ENCODE peak calls at places on chromosomes 13 and 19, in seven cellular contexts. N is hepatocyte, V is keratinocyte, H is PC-3, P is GM23248, F is fibroblast of lung, U is H1. W is an unnamed sample.

GRCh38 chr13:80177327-80177726 is 163.6 kb downstream of the SPRY2 start:
- DNase-seq in F (no peak), N (no peak), V (peak), P (no peak), U (no peak), H (peak), W (no peak)

GRCh38 chr13:49540552-49540951 is 44.8 kb downstream of the PHF11 start:
- DNase-seq in N (no peak), F (peak), P (peak), H (peak), V (no peak), U (no peak), W (no peak)

GRCh38 chr13:99577934-99578917 is 77.0 kb downstream of the TM9SF2 start:
- DNase-seq in P (peak), N (no peak), U (no peak), H (peak), V (no peak), F (peak), W (no peak)

GRCh38 chr19:49333426-49334288 is 1.5 kb upstream of the CD37 start:
- DNase-seq in P (peak), F (no peak), N (no peak), V (no peak), U (no peak), H (no peak), W (no peak)

GRCh38 chr13:111911141-111911720 is 155.7 kb upstream of the SOX1 start:
- DNase-seq in N (peak), F (no peak), U (no peak), V (no peak), H (no peak), P (no peak), W (no peak)

GRCh38 chr19:7927605-7928333 is 1.8 kb upstream of the CTXN1 start:
- DNase-seq in V (no peak), P (no peak), U (no peak), F (no peak), N (no peak), H (no peak), W (no peak)

GRCh38 chr13:110287031-110287828 is 19.7 kb downstream of the COL4A1 start:
- DNase-seq in H (no peak), N (no peak), P (no peak), F (no peak), V (peak), U (no peak), W (peak)

GRCh38 chr19:39676004-39676403 is 20.3 kb downstream of the LGALS16 start:
- DNase-seq in F (no peak), P (no peak), N (no peak), V (no peak), U (no peak), H (peak), W (no peak)

GRCh38 chr19:15263361-15263985 is 31.2 kb upstream of the EPHX3 start:
- DNase-seq in H (no peak), F (no peak), U (no peak), P (no peak), V (no peak), N (no peak), W (no peak)

DNA sequence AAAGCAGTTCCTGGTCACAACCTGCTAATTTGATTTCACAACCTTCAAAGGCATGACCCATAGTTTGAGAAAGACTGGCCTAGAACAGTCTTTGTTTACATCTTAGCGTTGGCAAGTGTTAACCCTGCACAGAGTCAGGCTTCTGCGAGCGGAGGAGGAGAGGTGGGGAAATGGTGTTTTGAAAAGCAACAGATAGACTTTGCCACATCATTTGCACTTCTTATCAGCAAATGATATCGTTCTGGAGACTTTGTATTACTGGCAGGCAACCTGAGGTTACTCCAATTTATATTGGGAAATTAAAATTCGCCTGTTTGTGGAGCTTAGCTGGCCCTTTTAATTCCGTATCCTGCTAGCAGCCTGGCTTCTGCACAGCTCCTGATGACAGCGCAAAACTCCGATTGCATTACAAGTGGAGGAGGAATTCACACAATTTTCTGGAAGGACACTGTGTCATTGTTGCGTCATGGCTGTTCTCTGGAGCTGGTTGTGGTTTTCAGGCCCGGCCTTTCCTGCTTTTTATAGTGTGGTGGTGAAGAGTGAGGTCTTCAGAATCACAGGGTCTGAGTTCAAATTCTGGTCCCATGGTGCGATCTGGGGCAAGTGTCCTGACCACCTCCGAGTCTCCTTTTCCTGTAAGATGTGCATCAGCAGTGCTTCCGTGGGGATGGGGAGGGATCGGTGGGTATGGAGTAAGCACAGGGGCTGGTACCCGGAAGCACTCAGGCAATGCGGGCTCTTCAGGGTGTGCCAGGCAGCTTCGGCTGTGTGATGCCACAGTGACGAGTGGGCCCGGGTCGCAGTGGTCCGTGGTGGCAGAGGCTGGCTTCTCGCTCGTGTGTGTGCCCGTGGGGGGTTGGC is 49.1 kb upstream of the EHD2 start:
- DNase-seq in V (no peak), P (peak), F (peak), U (no peak), N (peak), H (peak), W (peak)
- H3K4me3 ChIP-seq in V (no peak), P (peak), F (peak), U (no peak), N (no peak), H (peak), W (peak)

GRCh38 chr19:44753619-44753931 is 5.1 kb downstream of the BCL3 start:
- DNase-seq in F (no peak), H (no peak), N (no peak), V (no peak), U (no peak), P (no peak), W (no peak)

GRCh38 chr19:44753932-44754742 is 5.6 kb downstream of the BCL3 start:
- DNase-seq in N (peak), V (no peak), U (no peak), H (peak), P (peak), F (peak), W (peak)

GRCh38 chr19:44756089-44756562 is 7.6 kb downstream of the BCL3 start:
- DNase-seq in V (no peak), F (no peak), H (no peak), P (no peak), U (no peak), N (no peak), W (no peak)

GRCh38 chr19:44755219-44755618 is 6.7 kb downstream of the BCL3 start:
- DNase-seq in H (no peak), N (no peak), P (no peak), F (no peak), V (no peak), U (no peak), W (no peak)

DNA sequence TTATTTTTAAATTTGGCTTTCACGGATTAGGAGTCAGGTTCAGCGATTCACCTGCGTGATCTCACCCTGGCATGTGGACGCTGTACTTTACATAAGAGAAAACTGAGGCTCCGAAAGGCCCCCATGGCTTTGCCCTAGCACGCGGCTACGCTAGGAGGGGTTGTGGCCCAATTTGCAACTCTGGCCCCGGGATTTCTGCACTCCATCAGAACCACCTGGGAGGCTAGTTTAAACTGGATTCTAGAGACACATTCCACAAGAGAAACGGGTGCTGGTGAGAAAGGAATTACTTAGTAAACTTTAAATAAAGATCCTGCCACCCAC is 6.2 kb downstream of the BCL3 start:
- DNase-seq in H (no peak), F (no peak), U (no peak), N (no peak), P (no peak), V (no peak), W (no peak)
- TF ChIP-seq EZH2 in H (no peak), F (no peak), U (no peak), N (no peak), P (no peak), V (no peak), W (no peak)

GRCh38 chr19:12448808-12449207 is 8.0 kb upstream of the ZNF443 start:
- DNase-seq in F (no peak), U (no peak), P (no peak), H (no peak), V (no peak), N (no peak), W (no peak)

GRCh38 chr19:12450817-12451216 is 10.0 kb upstream of the ZNF443 start:
- DNase-seq in H (no peak), U (no peak), F (no peak), P (no peak), V (no peak), N (no peak), W (no peak)

DNA sequence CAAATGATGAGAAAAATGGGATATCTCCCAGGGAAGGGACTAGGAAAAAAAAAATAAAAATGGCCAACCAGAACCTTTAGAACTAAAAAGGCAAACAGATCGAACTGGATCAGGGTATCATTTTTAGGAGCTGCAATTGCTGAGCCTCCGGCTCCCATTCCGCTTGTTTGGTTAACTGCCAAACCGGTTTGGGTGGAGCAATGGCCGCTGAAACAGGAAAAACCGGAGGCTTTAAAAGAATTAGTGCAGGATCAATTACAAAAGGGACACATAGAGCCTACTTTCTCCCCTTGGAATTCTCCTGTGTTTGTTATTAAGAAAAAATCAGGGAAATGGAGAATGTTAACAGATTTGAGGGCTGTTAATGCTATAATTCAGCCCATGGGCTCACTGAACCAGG is 12.7 kb upstream of the ZNF443 start:
- DNase-seq in N (no peak), F (no peak), H (peak), P (no peak), V (no peak), U (no peak), W (peak)
- H3K4me3 ChIP-seq in N (no peak), F (no peak), H (no peak), P (no peak), V (no peak), U (no peak), W (no peak)

GRCh38 chr19:1452802-1453524 is 3.0 kb downstream of the APC2 start:
- DNase-seq in V (no peak), F (no peak), P (no peak), H (no peak), N (no peak), U (no peak), W (no peak)

GRCh38 chr19:1449467-1450442 is at the start of gene APC2:
- DNase-seq in N (peak), U (no peak), H (no peak), F (peak), V (no peak), P (peak), W (no peak)

GRCh38 chr19:1453525-1454371 is 3.8 kb downstream of the APC2 start:
- DNase-seq in H (peak), V (no peak), N (no peak), P (peak), F (no peak), U (no peak), W (no peak)

GRCh38 chr19:1450735-1451669 is 1.1 kb downstream of the APC2 start:
- DNase-seq in U (no peak), N (no peak), P (no peak), H (no peak), V (no peak), F (no peak), W (no peak)

DNA sequence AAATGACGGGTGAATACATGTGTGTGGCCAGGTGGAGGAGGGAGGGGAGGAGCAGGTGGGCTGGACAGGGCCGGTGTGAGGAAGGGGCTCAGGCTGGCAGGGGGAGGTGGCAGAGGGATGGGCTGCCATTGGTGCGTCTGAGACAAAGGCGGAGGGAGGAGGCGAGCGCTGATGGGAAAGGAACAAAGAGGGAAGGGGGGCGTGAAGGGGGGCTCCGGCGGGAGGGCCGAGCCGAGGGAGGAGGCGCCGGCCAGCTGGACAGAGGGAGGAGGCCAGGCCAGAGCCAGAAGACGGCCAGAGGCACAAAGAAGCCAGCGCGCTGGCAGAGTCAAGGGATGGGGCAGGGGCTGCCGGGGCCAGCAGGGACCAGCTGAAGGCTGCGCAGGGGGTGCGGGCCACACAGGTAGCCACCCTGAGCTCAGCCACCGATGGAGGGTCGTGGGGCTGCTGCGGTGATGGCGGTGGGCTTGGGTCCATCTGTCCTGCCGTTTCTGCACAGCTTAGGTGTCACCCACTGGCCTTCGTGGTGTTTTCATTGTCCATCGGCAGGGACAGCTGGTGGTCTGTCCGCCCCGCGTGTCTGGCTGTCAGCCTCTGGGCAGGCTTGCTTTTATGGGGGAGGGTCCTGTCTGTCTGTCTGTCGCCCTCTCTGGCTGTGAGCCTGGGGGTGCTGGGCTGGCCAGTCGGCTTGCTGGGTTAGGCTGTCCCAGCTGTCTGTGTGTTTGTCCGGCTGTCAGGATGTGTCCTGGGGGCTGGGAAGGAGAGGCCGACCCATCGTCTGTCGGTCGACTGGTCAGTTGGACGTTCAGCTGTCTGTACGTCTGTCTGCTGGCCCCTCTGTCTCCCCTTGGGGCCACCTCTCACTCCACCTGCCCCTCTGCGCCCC is 2.2 kb downstream of the APC2 start:
- DNase-seq in U (no peak), N (no peak), P (no peak), F (no peak), H (no peak), V (no peak), W (no peak)
- TF ChIP-seq EZH2 in U (no peak), N (no peak), P (no peak), F (peak), H (no peak), V (peak), W (no peak)